ENCODE peak calls at places on chromosomes 7 and 10, in five cellular contexts. P is fibroblast of the aortic adventitia, D is G401, T is HuH-7, F is activated T-cell treated with anti-CD3 and anti-CD28 coated beads for 24 hours. R is an unnamed sample.

GRCh38 chr7:16098585-16099179 is 322.7 kb downstream of the CRPPA start:
- DNase-seq in D (no peak), T (peak), F (no peak), P (peak), R (peak)

GRCh38 chr10:89062861-89063260 is 72.3 kb downstream of the FAS start:
- DNase-seq in F (no peak), P (peak), D (no peak), T (no peak), R (peak)

GRCh38 chr7:22364023-22364422 is 7.1 kb upstream of the RAPGEF5 start:
- DNase-seq in D (no peak), F (no peak), T (no peak), P (no peak), R (no peak)

GRCh38 chr7:39271386-39271785 is 293.7 kb downstream of the POU6F2 start:
- DNase-seq in F (no peak), P (peak), D (peak), T (no peak), R (peak)

GRCh38 chr7:136919820-136920219 is 51.4 kb downstream of the CHRM2 start:
- DNase-seq in T (no peak), F (no peak), P (no peak), D (no peak), R (no peak)

GRCh38 chr10:1603181-1603580 is 134.1 kb downstream of the ADARB2 start:
- DNase-seq in T (no peak), F (no peak), P (no peak), D (no peak), R (no peak)

GRCh38 chr7:13021566-13021965 is 334.1 kb downstream of the ARL4A start:
- DNase-seq in P (no peak), F (no peak), T (peak), D (no peak), R (no peak)

GRCh38 chr7:39339591-39339990 is 226.6 kb upstream of the YAE1 start:
- DNase-seq in T (no peak), D (no peak), F (no peak), P (no peak), R (no peak)

GRCh38 chr7:99042957-99043356 is 101.0 kb downstream of the SMURF1 start:
- DNase-seq in F (no peak), P (peak), T (no peak), D (no peak), R (no peak)

GRCh38 chr7:31926991-31927584 is 143.1 kb downstream of the PDE1C start:
- DNase-seq in P (no peak), D (no peak), F (no peak), T (no peak), R (no peak)

GRCh38 chr7:66283003-66283920 is 78.1 kb downstream of the TPST1 start:
- DNase-seq in T (no peak), F (no peak), D (no peak), P (peak), R (peak)

GRCh38 chr7:44219371-44220045 is 18.7 kb downstream of the YKT6 start:
- DNase-seq in T (no peak), F (no peak), D (no peak), P (no peak), R (no peak)

GRCh38 chr7:107939472-107940145 is 48.6 kb downstream of the DLD start:
- DNase-seq in F (no peak), T (no peak), P (peak), D (peak), R (peak)

GRCh38 chr10:132353456-132354355 is 21.7 kb downstream of the LRRC27 start:
- DNase-seq in P (no peak), F (no peak), D (no peak), T (no peak), R (no peak)

GRCh38 chr7:157690058-157690832 is 353.4 kb downstream of the DNAJB6 start:
- DNase-seq in F (no peak), T (no peak), D (no peak), P (no peak), R (peak)

GRCh38 chr7:99123571-99124033 is 20.3 kb downstream of the SMURF1 start:
- DNase-seq in D (no peak), T (no peak), F (no peak), P (peak), R (peak)

GRCh38 chr10:72694476-72695369 is 2.8 kb downstream of the MCU start:
- DNase-seq in T (no peak), D (peak), F (no peak), P (peak), R (peak)

GRCh38 chr10:50325449-50326188 is 74.3 kb upstream of the ASAH2 start:
- DNase-seq in T (no peak), F (no peak), D (no peak), P (peak), R (peak)

GRCh38 chr7:151485006-151485732 is 34.5 kb downstream of the RHEB start:
- DNase-seq in D (no peak), T (no peak), F (no peak), P (peak), R (peak)

GRCh38 chr7:2923886-2924574 is 79.9 kb upstream of the GNA12 start:
- DNase-seq in F (no peak), P (no peak), T (no peak), D (no peak), R (no peak)

GRCh38 chr7:76060842-76061241 is 12.9 kb downstream of the MDH2 start:
- DNase-seq in D (no peak), P (peak), T (no peak), F (no peak), R (no peak)

GRCh38 chr7:22387583-22387982 is 30.6 kb upstream of the RAPGEF5 start:
- DNase-seq in P (peak), F (no peak), D (peak), T (no peak), R (peak)

GRCh38 chr7:19776981-19777380 is 3.6 kb upstream of the TMEM196 start:
- DNase-seq in P (no peak), F (no peak), T (no peak), D (no peak), R (no peak)

GRCh38 chr7:69105092-69105491 is 493.2 kb upstream of the AUTS2 start:
- DNase-seq in T (no peak), D (no peak), F (no peak), P (no peak), R (no peak)

GRCh38 chr7:132249591-132249971 is 326.7 kb downstream of the PLXNA4 start:
- DNase-seq in F (no peak), P (peak), T (peak), D (peak), R (peak)

GRCh38 chr7:46145412-46145811 is 224.3 kb upstream of the IGFBP3 start:
- DNase-seq in D (peak), F (no peak), T (no peak), P (peak), R (peak)

R was measured in GM23248.